ENCODE peak calls at places on chromosomes 4 and X, in seven cellular contexts. R is HCT116, M is NCI-H1105, T is left ventricle myocardium superior, C is activated T-cell treated with anti-CD3 and anti-CD28 coated beads for 4 hours, V is cardiac fibroblast, B is NCI-H510A treated with DMSO at 0.1 percent for 48 hours. Q is an unnamed sample.

GRCh38 chr4:7650606-7651400 is 216.1 kb upstream of the PSAPL1 start:
- DNase-seq in T (peak), R (peak), C (no peak), V (no peak), B (no peak), M (no peak), Q (no peak)

GRCh38 chr4:182297659-182298058 is 54.5 kb downstream of the TENM3 start:
- DNase-seq in T (no peak), C (no peak), B (no peak), V (peak), R (no peak), M (no peak), Q (no peak)

GRCh38 chrX:118251251-118251650 is 94.7 kb upstream of the WDR44 start:
- DNase-seq in M (no peak), R (no peak), C (no peak), B (no peak), T (no peak), V (peak), Q (no peak)

GRCh38 chr4:108527729-108528128 is 92.6 kb upstream of the RPL34 start:
- DNase-seq in T (no peak), R (no peak), C (peak), B (no peak), M (no peak), V (no peak), Q (no peak)

GRCh38 chrX:136909119-136909705 is 28.7 kb upstream of the RBMX start:
- DNase-seq in T (peak), C (peak), B (peak), R (peak), M (peak), V (peak), Q (peak)

GRCh38 chr4:169372791-169373190 is 102.0 kb upstream of the SH3RF1 start:
- DNase-seq in C (no peak), B (no peak), V (no peak), T (no peak), R (no peak), M (no peak), Q (no peak)

GRCh38 chrX:149043401-149043800 is 461.7 kb downstream of the IDS start:
- DNase-seq in C (no peak), V (no peak), M (no peak), T (no peak), R (no peak), B (no peak), Q (no peak)

GRCh38 chr4:121237069-121237399 is 72.9 kb upstream of the TNIP3 start:
- DNase-seq in R (no peak), V (no peak), T (no peak), B (no peak), C (no peak), M (no peak), Q (no peak)

GRCh38 chrX:69226459-69227158 is 61.4 kb upstream of the PJA1 start:
- DNase-seq in V (no peak), R (no peak), T (no peak), C (no peak), B (no peak), M (no peak), Q (no peak)

GRCh38 chrX:30613736-30614135 is 36.2 kb upstream of the TASL start:
- DNase-seq in B (no peak), T (no peak), C (no peak), M (no peak), R (no peak), V (no peak), Q (no peak)

GRCh38 chrX:129744881-129745321 is 6.1 kb downstream of the XPNPEP2 start:
- DNase-seq in V (no peak), C (no peak), B (no peak), T (no peak), R (no peak), M (no peak), Q (no peak)

GRCh38 chrX:40258909-40259308 is 161.2 kb upstream of the BCOR start:
- DNase-seq in T (no peak), R (no peak), B (no peak), M (no peak), V (no peak), C (no peak), Q (no peak)